ENCODE peak calls at places on chromosome 17, in nine cellular contexts. T is HFF-Myc; G is BE2C; F is HuH-7.5; Y is AG04450; L is neural crest cell; D is pulmonary artery endothelial cell; C is EH; X is activated CD4-positive, alpha-beta T cell treated with anti-CD3 and anti-CD28 coated beads for 36 hours. V is an unnamed sample.

GRCh38 chr17:77454560-77455095 is 313.9 kb downstream of the SEC14L1 start:
- DNase-seq in T (no peak), G (no peak), F (no peak), Y (no peak), L (no peak), D (no peak), C (no peak), X (peak), V (no peak)

GRCh38 chr17:29778936-29779811 is 150.9 kb downstream of the SSH2 start:
- DNase-seq in T (peak), G (peak), F (peak), Y (no peak), L (peak), D (no peak), C (peak), X (peak), V (peak)

GRCh38 chr17:34614698-34615097 is 35.3 kb downstream of the TMEM132E start:
- DNase-seq in T (no peak), G (peak), F (no peak), Y (no peak), L (no peak), D (no peak), C (no peak), X (no peak), V (no peak)

GRCh38 chr17:59756236-59756818 is 48.9 kb downstream of the VMP1 start:
- DNase-seq in T (peak), G (no peak), F (no peak), Y (no peak), L (no peak), D (peak), C (peak), X (no peak), V (peak)

GRCh38 chr17:35244345-35245195 is 1.7 kb downstream of the SLFN5 start:
- DNase-seq in T (peak), G (no peak), F (no peak), Y (no peak), L (peak), D (no peak), C (peak), X (peak), V (peak)

GRCh38 chr17:6343736-6344135 is 91.2 kb downstream of the AIPL1 start:
- DNase-seq in T (no peak), G (no peak), F (no peak), Y (no peak), L (no peak), D (no peak), C (no peak), X (no peak), V (no peak)

GRCh38 chr17:61980535-61980934 is 52.8 kb upstream of the INTS2 start:
- DNase-seq in T (no peak), G (no peak), F (no peak), Y (no peak), L (no peak), D (no peak), C (no peak), X (no peak), V (no peak)

GRCh38 chr17:19940722-19941464 is 36.7 kb downstream of the AKAP10 start:
- DNase-seq in T (peak), G (no peak), F (no peak), Y (no peak), L (no peak), D (no peak), C (peak), X (no peak), V (peak)

GRCh38 chr17:36104601-36105000 is 974 bp downstream of the CCL4 start:
- DNase-seq in T (no peak), G (no peak), F (no peak), Y (no peak), L (no peak), D (no peak), C (no peak), X (no peak), V (no peak)